ENCODE peak calls at places on chromosomes 7 and 10, in nine cellular contexts. W is fibroblast of the aortic adventitia; E is body of pancreas; Q is caudate nucleus; Y is CD8-positive, alpha-beta T cell; G is iPS-NIHi11; H is left ventricle myocardium inferior; B is endothelial cell; R is dorsolateral prefrontal cortex. D is an unnamed sample.

GRCh38 chr10:50501899-50502556 is 121.7 kb downstream of the SGMS1 start:
- DNase-seq in W (no peak), E (no peak), Q (no peak), Y (no peak), G (peak), H (no peak), B (no peak), R (no peak), D (peak)

GRCh38 chr10:88693392-88694020 is 12.5 kb upstream of the LIPK start:
- DNase-seq in W (peak), E (no peak), Q (no peak), Y (no peak), G (no peak), H (no peak), B (no peak), R (no peak), D (no peak)

GRCh38 chr7:121531175-121532070 is 135.3 kb upstream of the FAM3C start:
- DNase-seq in W (no peak), E (no peak), Q (no peak), Y (no peak), G (no peak), H (no peak), B (no peak), R (no peak), D (no peak)

GRCh38 chr7:30460246-30460633 is 18.3 kb downstream of the NOD1 start:
- DNase-seq in W (peak), E (no peak), Q (no peak), Y (no peak), G (no peak), H (no peak), B (no peak), R (no peak), D (no peak)

GRCh38 chr7:66845382-66846095 is 75.5 kb upstream of the TMEM248 start:
- DNase-seq in W (no peak), E (no peak), Q (no peak), Y (no peak), G (no peak), H (no peak), B (no peak), R (no peak), D (no peak)

GRCh38 chr7:23597908-23598224 is 684 bp downstream of the CCDC126 start:
- DNase-seq in W (no peak), E (no peak), Q (no peak), Y (no peak), G (no peak), H (no peak), B (no peak), R (no peak), D (no peak)

GRCh38 chr7:39453743-39454355 is 112.4 kb upstream of the YAE1 start:
- DNase-seq in W (peak), E (peak), Q (no peak), Y (peak), G (peak), H (no peak), B (peak), R (no peak), D (peak)

GRCh38 chr10:89115876-89116627 is 91.1 kb downstream of the CH25H start:
- DNase-seq in W (peak), E (no peak), Q (no peak), Y (no peak), G (no peak), H (no peak), B (no peak), R (no peak), D (no peak)

GRCh38 chr7:66894463-66895080 is 26.5 kb upstream of the TMEM248 start:
- DNase-seq in W (peak), E (no peak), Q (no peak), Y (no peak), G (peak), H (no peak), B (peak), R (no peak), D (peak)

GRCh38 chr10:44766601-44767000 is 144.5 kb upstream of the TMEM72 start:
- DNase-seq in W (no peak), E (no peak), Q (no peak), Y (no peak), G (no peak), H (no peak), B (no peak), R (no peak), D (no peak)

GRCh38 chr7:101856488-101857357 is 39.3 kb downstream of the CUX1 start:
- DNase-seq in W (peak), E (peak), Q (no peak), Y (peak), G (peak), H (peak), B (peak), R (peak), D (peak)

GRCh38 chr7:37973915-37974314 is 53.5 kb downstream of the EPDR1 start:
- DNase-seq in W (no peak), E (no peak), Q (no peak), Y (no peak), G (no peak), H (no peak), B (no peak), R (no peak), D (no peak)

GRCh38 chr10:76278811-76279460 is 847.5 kb downstream of the LRMDA start:
- DNase-seq in W (peak), E (no peak), Q (no peak), Y (no peak), G (no peak), H (no peak), B (no peak), R (no peak), D (no peak)

GRCh38 chr10:130637271-130637670 is 501.1 kb downstream of the GLRX3 start:
- DNase-seq in W (no peak), E (no peak), Q (no peak), Y (no peak), G (no peak), H (no peak), B (no peak), R (no peak), D (no peak)

GRCh38 chr7:114970732-114971131 is 48.8 kb downstream of the MDFIC start:
- DNase-seq in W (no peak), E (no peak), Q (no peak), Y (no peak), G (no peak), H (no peak), B (no peak), R (no peak), D (no peak)

GRCh38 chr10:125063256-125063945 is 97.0 kb downstream of the CTBP2 start:
- DNase-seq in W (no peak), E (no peak), Q (no peak), Y (peak), G (no peak), H (peak), B (no peak), R (no peak), D (no peak)

GRCh38 chr10:102120987-102121738 is 995 bp upstream of the LDB1 start:
- DNase-seq in W (peak), E (no peak), Q (no peak), Y (peak), G (peak), H (peak), B (peak), R (peak), D (peak)

GRCh38 chr7:42945821-42946615 is 13.8 kb downstream of the MRPL32 start:
- DNase-seq in W (peak), E (no peak), Q (no peak), Y (no peak), G (no peak), H (no peak), B (no peak), R (no peak), D (peak)

GRCh38 chr10:86295351-86295750 is 71.2 kb downstream of the GRID1 start:
- DNase-seq in W (no peak), E (no peak), Q (no peak), Y (no peak), G (no peak), H (no peak), B (no peak), R (no peak), D (no peak)

GRCh38 chr7:48337012-48337621 is 165.9 kb downstream of the ABCA13 start:
- DNase-seq in W (peak), E (no peak), Q (no peak), Y (no peak), G (peak), H (no peak), B (peak), R (no peak), D (peak)

GRCh38 chr7:52547301-52547920 is 488.0 kb upstream of the POM121L12 start:
- DNase-seq in W (no peak), E (no peak), Q (no peak), Y (no peak), G (no peak), H (no peak), B (no peak), R (no peak), D (peak)

GRCh38 chr7:12951397-12951801 is 264.0 kb downstream of the ARL4A start:
- DNase-seq in W (peak), E (no peak), Q (no peak), Y (no peak), G (no peak), H (no peak), B (no peak), R (no peak), D (no peak)